ENCODE peak calls at places on chromosomes 2 and 18, in six cellular contexts. One of them, this sample, is unnamed.

GRCh38 chr18:49819768-49820662 is 6.7 kb upstream of the ACAA2 start:
- DNase-seq in progenitor cell of endocrine pancreas: no peak
- DNase-seq in NB4: peak
- DNase-seq in GM12865: peak
- DNase-seq in right atrium auricular region: no peak
- DNase-seq in body of pancreas: no peak
- DNase-seq in this sample: no peak

GRCh38 chr2:88196490-88197087 is 26.4 kb downstream of the THNSL2 start:
- DNase-seq in NB4: no peak
- DNase-seq in GM12865: no peak
- DNase-seq in right atrium auricular region: no peak
- DNase-seq in progenitor cell of endocrine pancreas: no peak
- DNase-seq in body of pancreas: no peak
- DNase-seq in this sample: no peak

GRCh38 chr18:80022613-80023012 is 11.6 kb upstream of the RBFA start:
- DNase-seq in right atrium auricular region: no peak
- DNase-seq in NB4: peak
- DNase-seq in progenitor cell of endocrine pancreas: no peak
- DNase-seq in GM12865: peak
- DNase-seq in body of pancreas: no peak
- DNase-seq in this sample: no peak

GRCh38 chr2:199019898-199020507 is 437.7 kb downstream of the SATB2 start:
- DNase-seq in right atrium auricular region: no peak
- DNase-seq in GM12865: peak
- DNase-seq in NB4: peak
- DNase-seq in progenitor cell of endocrine pancreas: no peak
- DNase-seq in body of pancreas: no peak
- DNase-seq in this sample: no peak

GRCh38 chr2:126696644-126697520 is 40.9 kb downstream of the GYPC start:
- DNase-seq in GM12865: no peak
- DNase-seq in body of pancreas: no peak
- DNase-seq in NB4: no peak
- DNase-seq in progenitor cell of endocrine pancreas: no peak
- DNase-seq in right atrium auricular region: no peak
- DNase-seq in this sample: no peak

GRCh38 chr2:11676640-11677039 is 6.6 kb upstream of the NTSR2 start:
- DNase-seq in GM12865: no peak
- DNase-seq in progenitor cell of endocrine pancreas: no peak
- DNase-seq in right atrium auricular region: no peak
- DNase-seq in body of pancreas: no peak
- DNase-seq in NB4: no peak
- DNase-seq in this sample: no peak

GRCh38 chr2:48940606-48941005 is 185.1 kb upstream of the LHCGR start:
- DNase-seq in GM12865: no peak
- DNase-seq in progenitor cell of endocrine pancreas: no peak
- DNase-seq in NB4: peak
- DNase-seq in right atrium auricular region: no peak
- DNase-seq in body of pancreas: no peak
- DNase-seq in this sample: no peak

GRCh38 chr18:2424420-2424819 is 146.9 kb downstream of the METTL4 start:
- DNase-seq in progenitor cell of endocrine pancreas: no peak
- DNase-seq in NB4: no peak
- DNase-seq in body of pancreas: no peak
- DNase-seq in right atrium auricular region: no peak
- DNase-seq in GM12865: no peak
- DNase-seq in this sample: no peak

GRCh38 chr2:16068233-16068940 is 128.0 kb downstream of the MYCN start:
- DNase-seq in NB4: no peak
- DNase-seq in progenitor cell of endocrine pancreas: no peak
- DNase-seq in GM12865: no peak
- DNase-seq in right atrium auricular region: no peak
- DNase-seq in body of pancreas: no peak
- DNase-seq in this sample: no peak

GRCh38 chr2:42048318-42049251 is 764 bp downstream of the PKDCC start:
- DNase-seq in right atrium auricular region: no peak
- DNase-seq in NB4: no peak
- DNase-seq in progenitor cell of endocrine pancreas: no peak
- DNase-seq in GM12865: no peak
- DNase-seq in body of pancreas: peak
- DNase-seq in this sample: no peak

GRCh38 chr2:49831698-49832367 is 677.5 kb upstream of the FSHR start:
- DNase-seq in GM12865: no peak
- DNase-seq in progenitor cell of endocrine pancreas: no peak
- DNase-seq in body of pancreas: no peak
- DNase-seq in NB4: no peak
- DNase-seq in right atrium auricular region: no peak
- DNase-seq in this sample: no peak

GRCh38 chr2:9292426-9292825 is 85.8 kb downstream of the ASAP2 start:
- DNase-seq in right atrium auricular region: no peak
- DNase-seq in GM12865: no peak
- DNase-seq in body of pancreas: no peak
- DNase-seq in progenitor cell of endocrine pancreas: no peak
- DNase-seq in NB4: no peak
- DNase-seq in this sample: no peak

GRCh38 chr18:6624729-6625308 is 104.7 kb upstream of the ARHGAP28 start:
- DNase-seq in NB4: no peak
- DNase-seq in GM12865: no peak
- DNase-seq in progenitor cell of endocrine pancreas: no peak
- DNase-seq in right atrium auricular region: no peak
- DNase-seq in body of pancreas: no peak
- DNase-seq in this sample: no peak

GRCh38 chr18:58993260-58993659 is 128.6 kb downstream of the ZNF532 start:
- DNase-seq in NB4: no peak
- DNase-seq in progenitor cell of endocrine pancreas: no peak
- DNase-seq in GM12865: no peak
- DNase-seq in body of pancreas: no peak
- DNase-seq in right atrium auricular region: no peak
- DNase-seq in this sample: no peak

GRCh38 chr2:160425394-160425793 is 68.2 kb downstream of the RBMS1 start:
- DNase-seq in NB4: peak
- DNase-seq in body of pancreas: no peak
- DNase-seq in GM12865: no peak
- DNase-seq in right atrium auricular region: no peak
- DNase-seq in progenitor cell of endocrine pancreas: no peak
- DNase-seq in this sample: no peak

GRCh38 chr2:85976106-85976920 is 87.5 kb upstream of the ST3GAL5 start:
- DNase-seq in body of pancreas: no peak
- DNase-seq in NB4: no peak
- DNase-seq in right atrium auricular region: peak
- DNase-seq in progenitor cell of endocrine pancreas: no peak
- DNase-seq in GM12865: no peak
- DNase-seq in this sample: peak

GRCh38 chr2:188898261-188898660 is 75.9 kb upstream of the COL3A1 start:
- DNase-seq in progenitor cell of endocrine pancreas: no peak
- DNase-seq in NB4: no peak
- DNase-seq in GM12865: no peak
- DNase-seq in body of pancreas: no peak
- DNase-seq in right atrium auricular region: no peak
- DNase-seq in this sample: no peak

GRCh38 chr2:144708641-144709040 is 188.7 kb upstream of the ZEB2 start:
- DNase-seq in right atrium auricular region: no peak
- DNase-seq in GM12865: no peak
- DNase-seq in body of pancreas: no peak
- DNase-seq in progenitor cell of endocrine pancreas: no peak
- DNase-seq in NB4: peak
- DNase-seq in this sample: no peak

GRCh38 chr2:168136392-168136977 is 110.9 kb downstream of the STK39 start:
- DNase-seq in right atrium auricular region: no peak
- DNase-seq in progenitor cell of endocrine pancreas: no peak
- DNase-seq in body of pancreas: no peak
- DNase-seq in NB4: peak
- DNase-seq in GM12865: peak
- DNase-seq in this sample: no peak

GRCh38 chr2:232333361-232334135 is 45.0 kb upstream of the ALPP start:
- DNase-seq in GM12865: no peak
- DNase-seq in NB4: peak
- DNase-seq in progenitor cell of endocrine pancreas: peak
- DNase-seq in body of pancreas: no peak
- DNase-seq in right atrium auricular region: no peak
- DNase-seq in this sample: no peak
- TF ChIP-seq CTCF in GM12865: peak
- TF ChIP-seq CTCF in NB4: peak
- TF ChIP-seq CTCF in progenitor cell of endocrine pancreas: peak
- TF ChIP-seq CTCF in body of pancreas: no peak
- TF ChIP-seq CTCF in right atrium auricular region: no peak
- TF ChIP-seq CTCF in this sample: peak

GRCh38 chr18:40413160-40413559 is 1541.9 kb upstream of the PIK3C3 start:
- DNase-seq in progenitor cell of endocrine pancreas: no peak
- DNase-seq in NB4: peak
- DNase-seq in body of pancreas: no peak
- DNase-seq in GM12865: no peak
- DNase-seq in right atrium auricular region: no peak
- DNase-seq in this sample: no peak
- TF ChIP-seq CTCF in progenitor cell of endocrine pancreas: peak
- TF ChIP-seq CTCF in NB4: peak
- TF ChIP-seq CTCF in body of pancreas: no peak
- TF ChIP-seq CTCF in GM12865: no peak
- TF ChIP-seq CTCF in right atrium auricular region: no peak
- TF ChIP-seq CTCF in this sample: peak

GRCh38 chr2:70789304-70790078 is 952 bp downstream of the FIGLA start:
- DNase-seq in NB4: peak
- DNase-seq in right atrium auricular region: peak
- DNase-seq in GM12865: peak
- DNase-seq in progenitor cell of endocrine pancreas: peak
- DNase-seq in body of pancreas: peak
- DNase-seq in this sample: no peak

GRCh38 chr2:70784320-70784719 is 6.1 kb downstream of the FIGLA start:
- DNase-seq in right atrium auricular region: no peak
- DNase-seq in GM12865: no peak
- DNase-seq in NB4: no peak
- DNase-seq in body of pancreas: no peak
- DNase-seq in progenitor cell of endocrine pancreas: no peak
- DNase-seq in this sample: no peak

GRCh38 chr2:70779911-70780580 is 10.4 kb downstream of the FIGLA start:
- DNase-seq in body of pancreas: no peak
- DNase-seq in NB4: no peak
- DNase-seq in right atrium auricular region: no peak
- DNase-seq in GM12865: no peak
- DNase-seq in progenitor cell of endocrine pancreas: no peak
- DNase-seq in this sample: no peak

GRCh38 chr2:70790079-70790963 is at the start of gene FIGLA:
- DNase-seq in NB4: no peak
- DNase-seq in GM12865: no peak
- DNase-seq in body of pancreas: no peak
- DNase-seq in right atrium auricular region: no peak
- DNase-seq in progenitor cell of endocrine pancreas: peak
- DNase-seq in this sample: no peak

GRCh38 chr2:70785137-70785911 is 5.1 kb downstream of the FIGLA start:
- DNase-seq in right atrium auricular region: no peak
- DNase-seq in GM12865: peak
- DNase-seq in NB4: peak
- DNase-seq in body of pancreas: no peak
- DNase-seq in progenitor cell of endocrine pancreas: no peak
- DNase-seq in this sample: no peak
- TF ChIP-seq CTCF in right atrium auricular region: no peak
- TF ChIP-seq CTCF in GM12865: peak
- TF ChIP-seq CTCF in NB4: peak
- TF ChIP-seq CTCF in body of pancreas: peak
- TF ChIP-seq CTCF in progenitor cell of endocrine pancreas: peak
- TF ChIP-seq CTCF in this sample: peak

GRCh38 chr2:43251171-43251731 is 24.8 kb upstream of the ZFP36L2 start:
- DNase-seq in NB4: no peak
- DNase-seq in progenitor cell of endocrine pancreas: no peak
- DNase-seq in GM12865: no peak
- DNase-seq in right atrium auricular region: no peak
- DNase-seq in body of pancreas: no peak
- DNase-seq in this sample: no peak

GRCh38 chr2:43241558-43241957 is 15.2 kb upstream of the ZFP36L2 start:
- DNase-seq in right atrium auricular region: no peak
- DNase-seq in progenitor cell of endocrine pancreas: no peak
- DNase-seq in body of pancreas: no peak
- DNase-seq in GM12865: no peak
- DNase-seq in NB4: no peak
- DNase-seq in this sample: no peak

GRCh38 chr2:43250015-43250414 is 23.6 kb upstream of the ZFP36L2 start:
- DNase-seq in NB4: no peak
- DNase-seq in GM12865: no peak
- DNase-seq in progenitor cell of endocrine pancreas: no peak
- DNase-seq in right atrium auricular region: no peak
- DNase-seq in body of pancreas: no peak
- DNase-seq in this sample: no peak

GRCh38 chr2:43248621-43249020 is 22.2 kb upstream of the ZFP36L2 start:
- DNase-seq in progenitor cell of endocrine pancreas: no peak
- DNase-seq in body of pancreas: no peak
- DNase-seq in GM12865: no peak
- DNase-seq in NB4: no peak
- DNase-seq in right atrium auricular region: no peak
- DNase-seq in this sample: no peak

GRCh38 chr2:43246641-43247040 is 20.2 kb upstream of the ZFP36L2 start:
- DNase-seq in NB4: no peak
- DNase-seq in GM12865: no peak
- DNase-seq in body of pancreas: no peak
- DNase-seq in progenitor cell of endocrine pancreas: no peak
- DNase-seq in right atrium auricular region: no peak
- DNase-seq in this sample: no peak
- TF ChIP-seq CTCF in NB4: no peak
- TF ChIP-seq CTCF in GM12865: no peak
- TF ChIP-seq CTCF in body of pancreas: no peak
- TF ChIP-seq CTCF in progenitor cell of endocrine pancreas: no peak
- TF ChIP-seq CTCF in right atrium auricular region: no peak
- TF ChIP-seq CTCF in this sample: no peak

GRCh38 chr2:105243961-105244360 is 2.4 kb downstream of the GPR45 start:
- DNase-seq in progenitor cell of endocrine pancreas: peak
- DNase-seq in right atrium auricular region: no peak
- DNase-seq in GM12865: no peak
- DNase-seq in NB4: no peak
- DNase-seq in body of pancreas: no peak
- DNase-seq in this sample: no peak
- TF ChIP-seq CTCF in progenitor cell of endocrine pancreas: peak
- TF ChIP-seq CTCF in right atrium auricular region: no peak
- TF ChIP-seq CTCF in GM12865: peak
- TF ChIP-seq CTCF in NB4: peak
- TF ChIP-seq CTCF in body of pancreas: no peak
- TF ChIP-seq CTCF in this sample: peak

DNA sequence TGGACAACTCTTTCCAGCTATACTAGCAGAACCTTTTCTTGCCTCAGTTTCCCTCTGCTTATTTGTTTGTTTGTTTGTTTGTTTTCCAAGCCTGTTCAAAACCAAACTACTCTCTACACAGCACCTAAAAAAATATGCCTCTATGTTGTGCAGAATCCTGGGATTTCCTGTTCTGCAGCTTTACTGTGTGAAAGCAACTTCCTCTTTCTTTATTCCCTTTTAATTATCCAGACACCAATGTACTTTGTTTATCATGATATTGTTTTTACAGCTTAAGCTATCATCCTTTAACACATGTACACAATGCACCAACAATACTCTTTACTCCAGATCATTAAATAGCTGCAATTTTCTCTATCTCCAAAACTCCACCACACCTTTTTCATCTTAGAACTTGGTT is 259.5 kb downstream of the EPHA4 start:
- DNase-seq in right atrium auricular region: no peak
- DNase-seq in NB4: peak
- DNase-seq in body of pancreas: no peak
- DNase-seq in progenitor cell of endocrine pancreas: no peak
- DNase-seq in GM12865: no peak
- DNase-seq in this sample: no peak
- TF ChIP-seq CTCF in right atrium auricular region: no peak
- TF ChIP-seq CTCF in NB4: no peak
- TF ChIP-seq CTCF in body of pancreas: no peak
- TF ChIP-seq CTCF in progenitor cell of endocrine pancreas: no peak
- TF ChIP-seq CTCF in GM12865: no peak
- TF ChIP-seq CTCF in this sample: no peak

GRCh38 chr2:61854435-61855177 is 746 bp upstream of the FAM161A start:
- DNase-seq in body of pancreas: peak
- DNase-seq in GM12865: peak
- DNase-seq in progenitor cell of endocrine pancreas: peak
- DNase-seq in NB4: peak
- DNase-seq in right atrium auricular region: peak
- DNase-seq in this sample: peak
- TF ChIP-seq CTCF in body of pancreas: peak
- TF ChIP-seq CTCF in GM12865: no peak
- TF ChIP-seq CTCF in progenitor cell of endocrine pancreas: no peak
- TF ChIP-seq CTCF in NB4: no peak
- TF ChIP-seq CTCF in right atrium auricular region: no peak
- TF ChIP-seq CTCF in this sample: no peak